ENCODE peak calls at places on chromosome 10, in eight cellular contexts. G is adrenal gland; I is stomach; C is Panc1; K is fibroblast of lung; U is mesendoderm; R is right atrium auricular region; B is CD8-positive, alpha-beta T cell. D is an unnamed sample. For H3K36me3, the result is how much of the 10 kb centered on the place peaks cover.

GRCh38 chr10:23341004-23341403 is 3.6 kb downstream of the C10orf67 start:
- DNase-seq in U (no peak), K (peak), I (no peak), B (no peak), G (no peak), C (no peak), R (no peak), D (no peak)

GRCh38 chr10:102769375-102770107 is 25.8 kb downstream of the WBP1L start:
- DNase-seq in I (no peak), R (no peak), C (peak), K (no peak), U (peak), B (no peak), G (no peak), D (no peak)

GRCh38 chr10:113557389-113558321 is 4.8 kb downstream of the HABP2 start:
- DNase-seq in C (no peak), B (no peak), I (no peak), G (peak), R (no peak), K (no peak), U (no peak), D (no peak)

GRCh38 chr10:130109796-130110235 is 814 bp downstream of the C10orf143 start:
- DNase-seq in C (peak), B (peak), U (peak), K (peak), I (peak), R (peak), G (peak), D (peak)

GRCh38 chr10:127408733-127409132 is 140.4 kb upstream of the NPS start:
- DNase-seq in B (no peak), I (no peak), K (no peak), C (no peak), G (no peak), R (no peak), U (no peak), D (no peak)

GRCh38 chr10:31261502-31262311 is 57.3 kb upstream of the ZEB1 start:
- DNase-seq in I (no peak), C (no peak), K (peak), B (no peak), R (no peak), U (no peak), G (no peak), D (no peak)

GRCh38 chr10:6657669-6658068 is 77.6 kb upstream of the PRKCQ start:
- DNase-seq in I (no peak), B (no peak), U (no peak), K (no peak), C (no peak), G (no peak), R (no peak), D (no peak)

GRCh38 chr10:21929070-21929469 is 74.5 kb downstream of the DNAJC1 start:
- DNase-seq in G (no peak), B (no peak), C (no peak), U (peak), R (no peak), I (no peak), K (peak), D (no peak)

GRCh38 chr10:105974803-105975456 is 1189.6 kb downstream of the SORCS1 start:
- DNase-seq in R (no peak), C (no peak), K (no peak), I (peak), G (peak), B (no peak), U (peak), D (no peak)

GRCh38 chr10:34298371-34298818 is 516.7 kb downstream of the PARD3 start:
- DNase-seq in B (no peak), U (no peak), I (no peak), G (no peak), K (no peak), C (no peak), R (no peak), D (no peak)

GRCh38 chr10:51696251-51696650 is 3.1 kb downstream of the CSTF2T start:
- DNase-seq in B (no peak), I (no peak), R (no peak), C (no peak), U (no peak), K (no peak), G (no peak), D (no peak)

GRCh38 chr10:17273403-17273802 is 45.4 kb downstream of the VIM start:
- DNase-seq in U (peak), I (no peak), B (no peak), C (no peak), K (peak), G (no peak), R (no peak), D (no peak)

GRCh38 chr10:103605359-103606156 is 112.1 kb downstream of the NEURL1 start:
- DNase-seq in C (peak), U (peak), K (peak), I (peak), G (peak), B (peak), R (peak), D (peak)

GRCh38 chr10:114540191-114540590 is 117.9 kb downstream of the ABLIM1 start:
- DNase-seq in U (no peak), G (no peak), R (no peak), C (no peak), I (no peak), B (no peak), K (no peak), D (no peak)

GRCh38 chr10:86971146-86971991 is 3.1 kb downstream of the ADIRF start:
- DNase-seq in R (peak), C (peak), U (peak), G (peak), K (peak), B (peak), I (peak), D (peak)

GRCh38 chr10:23461557-23461956 is 22.7 kb downstream of the OTUD1 start:
- DNase-seq in B (no peak), C (no peak), U (peak), K (no peak), R (no peak), I (no peak), G (no peak), D (no peak)

GRCh38 chr10:88346151-88346977 is 236.8 kb downstream of the RNLS start:
- DNase-seq in G (no peak), R (no peak), I (no peak), K (peak), U (peak), C (no peak), B (no peak), D (no peak)

GRCh38 chr10:24574578-24575155 is 149.0 kb downstream of the ARHGAP21 start:
- DNase-seq in U (no peak), I (no peak), R (no peak), B (no peak), K (no peak), G (no peak), C (no peak), D (no peak)

GRCh38 chr10:8158439-8159071 is 104.1 kb downstream of the GATA3 start:
- DNase-seq in K (peak), B (no peak), I (no peak), C (no peak), G (peak), R (no peak), U (no peak), D (no peak)

DNA sequence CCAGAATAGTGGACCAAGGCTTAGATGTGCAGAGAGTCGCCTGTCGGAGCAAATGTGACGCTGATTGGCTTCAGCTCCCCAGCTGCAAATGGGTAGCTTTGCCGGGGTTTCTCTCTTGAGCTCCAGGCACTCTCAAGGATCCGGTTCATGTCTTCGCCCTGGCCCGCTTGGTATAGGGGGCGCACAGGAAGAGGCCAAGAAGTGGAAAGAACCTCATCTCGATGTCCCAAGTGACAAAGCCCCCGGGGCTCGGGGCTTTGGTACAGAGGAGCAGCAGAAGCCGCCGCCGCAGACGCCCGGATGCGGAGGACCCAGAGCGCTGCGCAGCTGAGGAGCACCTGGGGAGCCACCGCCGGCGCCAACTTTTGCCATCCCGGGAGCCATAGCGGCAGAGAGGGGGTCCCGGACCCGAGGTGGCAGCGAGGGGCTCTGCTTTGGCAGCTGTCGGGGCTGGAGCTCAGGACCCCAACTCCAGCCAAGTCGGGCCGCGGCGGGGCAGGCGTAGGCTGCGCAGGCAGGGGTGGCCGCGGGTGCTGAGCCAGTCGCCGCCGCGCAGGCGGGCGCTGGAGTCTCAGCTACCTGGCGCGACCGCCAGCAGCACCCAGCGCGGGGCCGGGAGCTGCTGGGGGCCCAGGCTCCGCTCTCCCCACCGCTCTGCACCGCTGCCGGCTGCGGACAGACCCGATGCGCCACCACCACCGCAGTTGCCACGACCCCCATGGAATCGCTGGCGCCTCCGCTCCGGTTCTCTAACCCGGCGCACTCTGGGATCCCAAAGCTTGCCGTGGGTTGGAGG is 466.5 kb downstream of the XPNPEP1 start:
- DNase-seq in U (peak), C (no peak), R (no peak), G (no peak), I (no peak), K (no peak), B (no peak), D (no peak)
- H3K4me3 ChIP-seq in U (peak), C (no peak), R (no peak), G (no peak), I (no peak), K (no peak), B (no peak), D (no peak)

DNA sequence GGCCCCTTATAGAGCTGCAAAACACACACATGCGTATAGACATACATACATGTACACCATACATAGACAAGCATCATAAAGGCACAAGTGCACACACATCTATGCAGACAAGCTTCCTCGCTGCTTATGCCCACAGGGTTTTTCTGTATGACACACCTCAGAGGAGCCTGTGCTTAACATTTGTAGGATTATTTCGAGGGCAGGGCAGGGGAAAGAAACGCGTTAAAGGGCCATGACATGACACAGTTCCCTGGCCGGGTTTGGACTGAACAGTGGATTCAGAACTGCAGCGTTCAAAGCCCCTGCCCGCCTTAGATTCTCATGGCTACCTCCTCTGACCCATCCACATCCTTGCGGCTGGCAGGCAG is 44.9 kb downstream of the CHST3 start:
- DNase-seq in K (no peak), U (no peak), C (no peak), B (no peak), I (no peak), R (no peak), G (no peak), D (no peak)
- H3K27ac ChIP-seq in K (peak), U (peak), C (no peak), B (no peak), I (peak), R (peak), G (peak), D (no peak)

DNA sequence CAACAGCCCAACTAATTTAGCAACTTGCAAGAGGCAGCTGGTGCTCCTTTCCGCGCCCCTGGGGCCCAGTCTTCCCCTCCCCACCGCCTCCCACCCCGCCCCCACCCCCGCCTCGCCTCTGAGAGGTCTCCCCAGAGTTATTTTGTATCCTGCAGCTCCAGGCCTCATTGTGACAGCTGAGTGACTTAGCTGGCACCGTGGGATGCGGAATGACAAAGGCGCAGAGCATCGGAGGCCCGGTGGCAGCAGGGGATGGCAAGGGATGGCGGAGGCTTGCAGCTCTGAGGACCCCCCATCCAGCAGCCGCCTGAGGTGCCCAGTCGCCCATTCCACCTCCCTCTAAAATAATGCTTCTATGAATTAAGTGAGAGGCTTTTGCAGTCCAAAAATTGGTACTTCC is 12.5 kb upstream of the KAT6B start:
- DNase-seq in R (no peak), B (no peak), U (no peak), K (no peak), G (no peak), I (no peak), C (no peak), D (no peak)
- H3K36me3 ChIP-seq in R (under half), B (under half), U (under half), K (under half), G (under half), I (under half), C (under half), D (under half)

GRCh38 chr10:123746927-123747326 is 80.8 kb downstream of the GPR26 start:
- DNase-seq in C (no peak), I (no peak), G (no peak), U (peak), B (no peak), R (no peak), K (no peak), D (no peak)
- H3K4me3 ChIP-seq in C (no peak), I (no peak), G (no peak), U (no peak), B (no peak), R (no peak), K (no peak), D (no peak)

DNA sequence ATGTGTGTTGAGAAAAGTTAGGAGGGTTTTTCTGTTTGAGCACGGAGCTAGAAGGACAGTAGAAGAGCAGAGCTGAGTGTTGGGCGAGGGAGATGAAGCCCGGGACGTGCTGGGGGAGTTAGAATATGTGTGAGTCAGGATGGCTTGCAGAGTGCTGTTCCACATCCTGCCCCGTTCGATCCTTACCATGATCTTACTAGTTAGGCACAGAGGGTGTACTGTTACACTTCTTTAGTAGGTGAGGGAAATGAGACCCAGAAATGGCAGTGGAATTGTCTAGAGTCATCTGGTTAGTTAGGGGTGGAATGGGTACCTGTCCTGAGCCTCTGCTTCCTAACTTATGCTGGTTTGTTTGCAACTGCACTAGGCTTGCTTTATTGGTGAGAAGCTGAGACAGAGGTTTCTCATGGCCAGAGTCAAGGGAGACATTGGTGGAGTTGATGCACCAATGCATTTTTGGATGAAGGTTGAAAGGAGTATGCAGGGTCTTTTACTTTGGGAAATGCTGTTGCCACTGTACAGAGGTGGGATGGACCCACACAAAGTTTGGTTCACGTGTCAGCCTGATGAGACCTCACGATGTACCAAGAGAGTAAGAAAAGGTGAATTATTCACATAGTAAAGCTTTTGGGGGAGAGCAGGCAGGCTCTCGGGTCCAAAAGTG is 42.4 kb downstream of the CCNY start:
- DNase-seq in K (peak), C (no peak), I (no peak), B (no peak), G (no peak), R (no peak), U (peak), D (no peak)
- H3K27ac ChIP-seq in K (peak), C (no peak), I (peak), B (no peak), G (no peak), R (peak), U (peak), D (no peak)

DNA sequence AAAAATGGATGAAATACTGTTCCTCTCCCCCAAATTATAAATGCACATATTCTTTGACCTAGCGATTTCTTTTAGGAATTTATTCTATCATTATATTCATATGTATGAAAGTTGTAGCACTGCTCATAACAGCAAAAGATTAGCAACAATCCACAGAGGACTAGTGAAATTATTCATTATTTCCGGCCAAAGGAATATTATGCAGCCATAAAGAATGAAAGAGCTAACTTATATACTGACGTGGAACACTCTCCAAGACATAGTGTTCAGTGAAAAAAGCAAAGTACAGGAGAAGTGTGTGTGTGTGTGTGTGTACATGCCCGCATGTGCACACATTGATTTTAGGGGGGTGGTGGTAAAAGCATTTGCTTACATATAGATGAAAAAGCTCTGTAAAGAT is 23.3 kb downstream of the MMS19 start:
- DNase-seq in R (no peak), I (no peak), K (no peak), U (no peak), C (no peak), G (no peak), B (no peak), D (no peak)
- H3K36me3 ChIP-seq in R (half or more), I (half or more), K (under half), U (under half), C (under half), G (half or more), B (half or more), D (half or more)

DNA sequence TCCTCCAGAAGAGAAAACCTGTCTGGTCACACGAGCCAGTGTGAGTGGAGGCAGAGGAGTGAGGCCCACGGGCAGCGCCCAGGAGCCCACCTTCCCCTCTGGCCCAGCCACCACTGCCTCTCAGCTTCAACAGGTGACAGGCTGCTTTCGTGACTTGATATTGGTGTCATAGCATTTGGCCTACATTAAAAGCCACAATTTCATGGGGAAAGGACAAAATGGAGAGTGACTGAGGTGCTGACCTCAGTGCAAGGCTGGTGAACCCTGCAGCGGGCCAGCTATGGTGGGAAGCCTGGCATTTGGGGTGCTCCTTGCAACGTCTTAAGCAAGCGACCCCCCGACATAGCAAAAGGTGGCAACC is 21.3 kb downstream of the ECHDC3 start:
- DNase-seq in G (no peak), B (no peak), K (no peak), I (no peak), U (no peak), C (no peak), R (no peak), D (no peak)
- H3K4me3 ChIP-seq in G (no peak), B (no peak), K (no peak), I (no peak), U (no peak), C (no peak), R (no peak), D (no peak)